ENCODE peak calls at places on chromosome 7, in nine cellular contexts. L is activated T-cell treated with anti-CD3 and anti-CD28 coated beads, Interleukin-2, amount 50 U/mL, for 48 hours; E is fibroblast of mammary gland; G is iris pigment epithelial cell; C is T47D; M is OCI-M1; A is AG04449; Z is activated CD4-positive, alpha-beta T cell treated with anti-CD3 and anti-CD28 coated beads, Interleukin-2, amount 50 U/mL, for 24 hours; H is germinal center. W is an unnamed sample.

GRCh38 chr7:73828972-73829371 is 1.8 kb upstream of the CLDN4 start:
- DNase-seq in L (no peak), E (no peak), G (no peak), C (no peak), M (no peak), A (no peak), Z (no peak), H (no peak), W (no peak)

GRCh38 chr7:43785425-43785824 is 26.9 kb downstream of the BLVRA start:
- DNase-seq in L (no peak), E (peak), G (peak), C (no peak), M (no peak), A (peak), Z (no peak), H (no peak), W (no peak)

GRCh38 chr7:133315332-133316040 is 62.6 kb downstream of the EXOC4 start:
- DNase-seq in L (no peak), E (peak), G (peak), C (no peak), M (no peak), A (peak), Z (no peak), H (no peak), W (no peak)

GRCh38 chr7:8176370-8177081 is 85.4 kb downstream of the ICA1 start:
- DNase-seq in L (peak), E (no peak), G (no peak), C (no peak), M (peak), A (no peak), Z (no peak), H (peak), W (peak)

GRCh38 chr7:101950450-101951119 is 133.2 kb downstream of the CUX1 start:
- DNase-seq in L (no peak), E (peak), G (peak), C (no peak), M (no peak), A (no peak), Z (no peak), H (no peak), W (no peak)

GRCh38 chr7:18167815-18168214 is 140.2 kb upstream of the PRPS1L1 start:
- DNase-seq in L (no peak), E (no peak), G (no peak), C (no peak), M (no peak), A (no peak), Z (no peak), H (no peak), W (no peak)

GRCh38 chr7:18570890-18571478 is 75.4 kb downstream of the HDAC9 start:
- DNase-seq in L (no peak), E (peak), G (peak), C (peak), M (peak), A (no peak), Z (no peak), H (no peak), W (peak)

GRCh38 chr7:129354428-129355157 is 79.6 kb upstream of the STRIP2 start:
- DNase-seq in L (no peak), E (no peak), G (no peak), C (no peak), M (no peak), A (no peak), Z (no peak), H (no peak), W (no peak)

GRCh38 chr7:52917982-52918578 is 117.4 kb upstream of the POM121L12 start:
- DNase-seq in L (no peak), E (no peak), G (peak), C (peak), M (no peak), A (no peak), Z (no peak), H (no peak), W (peak)

GRCh38 chr7:80244206-80244956 is 109.8 kb downstream of the GNAI1 start:
- DNase-seq in L (no peak), E (peak), G (peak), C (no peak), M (no peak), A (no peak), Z (no peak), H (no peak), W (no peak)

GRCh38 chr7:71361633-71362032 is 229.7 kb downstream of the GALNT17 start:
- DNase-seq in L (no peak), E (no peak), G (no peak), C (no peak), M (no peak), A (no peak), Z (no peak), H (no peak), W (no peak)

GRCh38 chr7:9958461-9958860 is 1015.2 kb upstream of the PHF14 start:
- DNase-seq in L (no peak), E (no peak), G (no peak), C (no peak), M (no peak), A (no peak), Z (no peak), H (no peak), W (no peak)

GRCh38 chr7:140230862-140231778 is 54.3 kb upstream of the KDM7A start:
- DNase-seq in L (peak), E (peak), G (peak), C (peak), M (no peak), A (no peak), Z (peak), H (peak), W (peak)

GRCh38 chr7:95104739-95105138 is 197.3 kb downstream of the PPP1R9A start:
- DNase-seq in L (no peak), E (peak), G (peak), C (no peak), M (no peak), A (no peak), Z (no peak), H (no peak), W (peak)

GRCh38 chr7:112930787-112931186 is 140.6 kb upstream of the TMEM168 start:
- DNase-seq in L (no peak), E (peak), G (peak), C (no peak), M (peak), A (peak), Z (no peak), H (no peak), W (no peak)

GRCh38 chr7:157916946-157917670 is 580.3 kb downstream of the DNAJB6 start:
- DNase-seq in L (no peak), E (no peak), G (no peak), C (no peak), M (no peak), A (no peak), Z (no peak), H (no peak), W (no peak)

GRCh38 chr7:99006739-99007424 is 128.6 kb downstream of the TRRAP start:
- DNase-seq in L (peak), E (no peak), G (no peak), C (no peak), M (no peak), A (no peak), Z (no peak), H (no peak), W (no peak)

GRCh38 chr7:95718556-95719410 is 53.6 kb upstream of the DYNC1I1 start:
- DNase-seq in L (no peak), E (peak), G (peak), C (peak), M (peak), A (no peak), Z (no peak), H (no peak), W (no peak)

GRCh38 chr7:110994028-110994967 is 96.6 kb upstream of the LRRN3 start:
- DNase-seq in L (no peak), E (no peak), G (peak), C (no peak), M (peak), A (no peak), Z (no peak), H (no peak), W (no peak)

GRCh38 chr7:73831656-73832579 is 1.1 kb downstream of the CLDN4 start:
- DNase-seq in L (no peak), E (no peak), G (no peak), C (peak), M (no peak), A (no peak), Z (no peak), H (no peak), W (no peak)

GRCh38 chr7:76022026-76022780 is 25.6 kb downstream of the STYXL1 start:
- DNase-seq in L (no peak), E (no peak), G (no peak), C (no peak), M (no peak), A (no peak), Z (no peak), H (no peak), W (no peak)

GRCh38 chr7:118696879-118697278 is 472.4 kb downstream of the ANKRD7 start:
- DNase-seq in L (no peak), E (no peak), G (no peak), C (no peak), M (no peak), A (no peak), Z (no peak), H (no peak), W (no peak)

GRCh38 chr7:116710764-116711452 is 38.9 kb downstream of the MET start:
- DNase-seq in L (no peak), E (no peak), G (peak), C (no peak), M (no peak), A (no peak), Z (no peak), H (no peak), W (no peak)

GRCh38 chr7:24778543-24779282 is 21.4 kb upstream of the GSDME start:
- DNase-seq in L (no peak), E (peak), G (peak), C (no peak), M (peak), A (peak), Z (no peak), H (no peak), W (no peak)

GRCh38 chr7:118195837-118196474 is 12.0 kb downstream of the LSM8 start:
- DNase-seq in L (peak), E (peak), G (peak), C (no peak), M (peak), A (no peak), Z (no peak), H (peak), W (peak)

GRCh38 chr7:151761256-151761655 is 115.7 kb downstream of the PRKAG2 start:
- DNase-seq in L (no peak), E (no peak), G (no peak), C (no peak), M (peak), A (no peak), Z (no peak), H (no peak), W (no peak)

GRCh38 chr7:100406767-100407166 is 21.7 kb downstream of the ZCWPW1 start:
- DNase-seq in L (no peak), E (peak), G (peak), C (no peak), M (no peak), A (no peak), Z (no peak), H (no peak), W (no peak)

GRCh38 chr7:141697211-141697871 is 4.6 kb downstream of the DENND11 start:
- DNase-seq in L (no peak), E (peak), G (peak), C (no peak), M (no peak), A (no peak), Z (no peak), H (no peak), W (no peak)

GRCh38 chr7:44189286-44189992 is at the start of gene GCK:
- DNase-seq in L (no peak), E (no peak), G (no peak), C (no peak), M (no peak), A (no peak), Z (no peak), H (no peak), W (no peak)

GRCh38 chr7:41107938-41108448 is 594.9 kb downstream of the INHBA start:
- DNase-seq in L (no peak), E (peak), G (peak), C (no peak), M (no peak), A (no peak), Z (no peak), H (no peak), W (no peak)

GRCh38 chr7:152173372-152174070 is 148.0 kb downstream of the GALNT11 start:
- DNase-seq in L (no peak), E (no peak), G (no peak), C (no peak), M (no peak), A (no peak), Z (no peak), H (no peak), W (no peak)

GRCh38 chr7:47715631-47716068 is 133.7 kb upstream of the TNS3 start:
- DNase-seq in L (no peak), E (no peak), G (no peak), C (no peak), M (no peak), A (no peak), Z (no peak), H (no peak), W (no peak)

GRCh38 chr7:90788057-90788456 is 191.9 kb downstream of the CDK14 start:
- DNase-seq in L (no peak), E (peak), G (peak), C (no peak), M (no peak), A (no peak), Z (no peak), H (no peak), W (no peak)

GRCh38 chr7:156897673-156898072 is 4.7 kb upstream of the LMBR1 start:
- DNase-seq in L (no peak), E (peak), G (no peak), C (no peak), M (no peak), A (no peak), Z (no peak), H (no peak), W (no peak)

GRCh38 chr7:156438011-156438410 is 202.6 kb upstream of the RNF32 start:
- DNase-seq in L (no peak), E (no peak), G (no peak), C (no peak), M (no peak), A (no peak), Z (no peak), H (no peak), W (no peak)

GRCh38 chr7:101171442-101171837 is 6.1 kb upstream of the VGF start:
- DNase-seq in L (peak), E (no peak), G (no peak), C (no peak), M (no peak), A (no peak), Z (no peak), H (no peak), W (peak)

GRCh38 chr7:143283344-143283743 is 1.4 kb upstream of the TMEM139 start:
- DNase-seq in L (no peak), E (no peak), G (no peak), C (no peak), M (no peak), A (no peak), Z (no peak), H (no peak), W (no peak)